ENCODE peak calls at places on chromosomes 16 and 17, in five cellular contexts. P is K562, E is HCT116, K is H1, U is GM12878. R is an unnamed sample.

GRCh38 chr17:76515291-76515949 is 14.2 kb upstream of the RHBDF2 start:
- DNase-seq in P (no peak), E (no peak), K (no peak), U (peak; percentile 82), R (no peak)

GRCh38 chr16:11632455-11632921 is 35.8 kb upstream of the SNN start:
- DNase-seq in P (no peak), E (no peak), K (no peak), U (no peak), R (peak; percentile 63)

GRCh38 chr16:11478431-11479119 is 108.1 kb downstream of the LITAF start:
- DNase-seq in P (no peak), E (no peak), K (no peak), U (no peak), R (no peak)

GRCh38 chr16:57535680-57536305 is 578 bp downstream of the CCDC102A start:
- DNase-seq in P (peak; percentile 99), E (peak; percentile 79), K (peak; percentile 95), U (no peak), R (peak; percentile 77)

GRCh38 chr17:44502598-44503079 is 567 bp downstream of the GPATCH8 start:
- DNase-seq in P (no peak), E (no peak), K (no peak), U (no peak), R (no peak)

GRCh38 chr17:1029196-1029911 is 32.4 kb downstream of the TIMM22 start:
- DNase-seq in P (no peak), E (no peak), K (no peak), U (no peak), R (no peak)

GRCh38 chr16:85235988-85236831 is 123.9 kb upstream of the CIBAR2 start:
- DNase-seq in P (no peak), E (no peak), K (no peak), U (no peak), R (no peak)

GRCh38 chr16:28491080-28491969 is 549 bp downstream of the CLN3 start:
- DNase-seq in P (peak; percentile 75), E (no peak), K (peak; percentile 76), U (no peak), R (peak; percentile 49)

GRCh38 chr17:20232611-20233010 is 223.5 kb downstream of the SPECC1 start:
- DNase-seq in P (no peak), E (no peak), K (no peak), U (no peak), R (no peak)

GRCh38 chr16:66536525-66536924 is 13.4 kb downstream of the TK2 start:
- DNase-seq in P (no peak), E (no peak), K (no peak), U (no peak), R (no peak)

GRCh38 chr17:82204831-82205719 is 7.6 kb downstream of the CCDC57 start:
- DNase-seq in P (no peak), E (no peak), K (no peak), U (no peak), R (no peak)

GRCh38 chr16:86248325-86248905 is 261.9 kb upstream of the FOXF1 start:
- DNase-seq in P (no peak), E (no peak), K (peak; percentile 29), U (no peak), R (no peak)

GRCh38 chr17:38425744-38426143 is 2.5 kb upstream of the ARHGAP23 start:
- DNase-seq in P (no peak), E (no peak), K (no peak), U (no peak), R (no peak)

GRCh38 chr16:4159726-4160125 is 43.5 kb upstream of the ADCY9 start:
- DNase-seq in P (no peak), E (no peak), K (no peak), U (no peak), R (no peak)

GRCh38 chr16:28255838-28256237 is 36.5 kb upstream of the SBK1 start:
- DNase-seq in P (no peak), E (no peak), K (no peak), U (no peak), R (no peak)

GRCh38 chr16:12119562-12119961 is 143.0 kb downstream of the SNX29 start:
- DNase-seq in P (no peak), E (no peak), K (no peak), U (no peak), R (no peak)

GRCh38 chr17:42484304-42484703 is 25.6 kb downstream of the ATP6V0A1 start:
- DNase-seq in P (no peak), E (no peak), K (no peak), U (peak; percentile 70), R (peak; percentile 99)

GRCh38 chr17:75113798-75114551 is 4.2 kb downstream of the ARMC7 start:
- DNase-seq in P (peak; percentile 80), E (peak; percentile 90), K (peak; percentile 90), U (no peak), R (peak; percentile 84)

GRCh38 chr17:61299517-61300513 is 99.8 kb upstream of the TBX2 start:
- DNase-seq in P (no peak), E (no peak), K (no peak), U (no peak), R (no peak)
- TF ChIP-seq SRF in P (no peak), E (no peak), K (no peak), U (no peak), R (no peak)

DNA sequence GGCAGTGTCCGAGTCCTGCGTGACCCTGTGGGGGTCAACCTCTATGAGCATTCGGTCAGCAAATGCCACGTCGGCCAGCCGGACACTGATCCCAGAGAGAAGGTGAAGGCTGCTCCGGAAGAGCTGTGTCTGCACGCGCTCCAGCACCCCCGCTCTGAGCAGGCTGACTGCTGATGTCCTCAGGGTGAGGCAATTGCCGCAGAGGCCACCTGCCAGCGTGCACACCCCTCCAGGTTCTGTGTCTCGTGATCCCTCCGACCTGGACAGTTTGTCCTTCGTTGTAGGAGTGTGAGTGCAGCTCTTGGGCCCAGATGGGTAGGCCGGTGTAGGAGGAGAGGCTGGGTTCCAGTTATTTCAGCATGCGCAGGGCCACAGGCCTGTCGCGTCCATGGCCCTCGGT is 14.9 kb upstream of the NCBP3 start:
- DNase-seq in P (no peak), E (no peak), K (no peak), U (no peak), R (no peak)
- TF ChIP-seq SRF in P (no peak), E (no peak), K (no peak), U (no peak), R (no peak)

GRCh38 chr17:58758890-58759289 is 3.2 kb downstream of the PPM1E start:
- DNase-seq in P (no peak), E (no peak), K (no peak), U (no peak), R (no peak)

GRCh38 chr17:58757162-58757613 is 1.5 kb downstream of the PPM1E start:
- DNase-seq in P (no peak), E (no peak), K (no peak), U (no peak), R (no peak)

GRCh38 chr17:58755269-58755576 is 431 bp upstream of the PPM1E start:
- DNase-seq in P (no peak), E (no peak), K (no peak), U (no peak), R (no peak)

GRCh38 chr17:58755577-58756245 is at the start of gene PPM1E:
- DNase-seq in P (peak; percentile 88), E (no peak), K (peak; percentile 93), U (no peak), R (peak; percentile 27)

GRCh38 chr17:58756246-58757161 is 850 bp downstream of the PPM1E start:
- DNase-seq in P (peak; percentile 34), E (no peak), K (peak; percentile 64), U (no peak), R (no peak)
- TF ChIP-seq SRF in P (no peak), E (no peak), K (no peak), U (no peak), R (no peak)

GRCh38 chr16:74871608-74872007 is 97.0 kb upstream of the FA2H start:
- DNase-seq in P (no peak), E (no peak), K (peak; percentile 68), U (no peak), R (no peak)
- TF ChIP-seq SRF in P (no peak), E (no peak), K (no peak), U (no peak), R (no peak)

GRCh38 chr16:53022374-53022773 is 30.3 kb downstream of the CHD9NB start:
- DNase-seq in P (peak; percentile 61), E (peak; percentile 41), K (peak; percentile 55), U (no peak), R (peak; percentile 63)
- TF ChIP-seq SRF in P (no peak), E (no peak), K (no peak), U (no peak), R (no peak)

GRCh38 chr16:88323041-88323440 is 59.7 kb upstream of the ZNF469 start:
- DNase-seq in P (no peak), E (no peak), K (no peak), U (no peak), R (no peak)

GRCh38 chr16:88322500-88322970 is 60.2 kb upstream of the ZNF469 start:
- DNase-seq in P (no peak), E (no peak), K (no peak), U (no peak), R (no peak)

GRCh38 chr16:88321635-88322499 is 60.9 kb upstream of the ZNF469 start:
- DNase-seq in P (no peak), E (no peak), K (no peak), U (no peak), R (no peak)

GRCh38 chr16:88319116-88319965 is 63.4 kb upstream of the ZNF469 start:
- DNase-seq in P (no peak), E (no peak), K (no peak), U (no peak), R (no peak)

DNA sequence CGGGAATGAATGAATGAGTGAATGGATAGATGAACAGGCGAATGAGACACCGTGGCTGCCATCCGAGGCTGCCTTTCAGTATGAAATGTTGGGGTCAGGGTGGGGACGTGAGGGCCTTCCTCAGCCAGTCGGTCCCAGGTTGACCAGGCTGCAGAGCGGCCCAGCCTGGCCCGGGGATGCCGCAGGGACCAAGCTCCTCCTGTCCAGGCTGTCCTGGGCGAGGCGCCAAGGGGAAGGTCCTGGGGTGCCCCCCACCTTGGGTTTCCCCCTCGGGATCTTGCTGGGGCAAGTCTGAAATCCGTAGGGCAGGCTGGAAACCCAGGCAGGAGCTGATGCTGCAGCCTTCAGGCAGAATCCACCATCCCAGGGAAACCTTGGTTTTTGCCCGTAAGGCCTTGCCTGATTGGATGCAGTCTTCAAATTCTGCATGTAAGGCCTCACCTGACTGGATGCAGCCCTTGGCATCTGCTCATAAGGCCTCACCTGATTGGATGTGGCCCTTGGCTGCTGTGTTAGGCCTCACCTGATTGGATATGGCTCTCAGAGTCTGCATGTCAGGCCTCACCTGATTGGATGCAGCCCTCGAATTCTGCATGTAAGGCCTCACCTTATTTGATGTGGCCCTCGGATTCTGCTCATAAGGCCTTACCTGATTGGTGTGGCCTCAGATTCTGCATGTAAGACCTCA is 61.7 kb upstream of the ZNF469 start:
- DNase-seq in P (peak; percentile 57), E (peak; percentile 42), K (no peak), U (no peak), R (no peak)
- TF ChIP-seq SRF in P (no peak), E (no peak), K (no peak), U (no peak), R (no peak)

R was measured in HepG2.